ENCODE peak calls at places on chromosomes 1 and 21, in eight cellular contexts. U is left ventricle myocardium inferior, W is lung, E is ovary, S is BJ, R is IMR-90, C is fibroblast of lung, F is lower lobe of right lung. Q is an unnamed sample.

GRCh38 chr1:24578846-24579245 is 23.0 kb downstream of the NCMAP start:
- DNase-seq in E (no peak), S (no peak), W (no peak), F (no peak), U (no peak), R (no peak), C (no peak), Q (no peak)

GRCh38 chr1:240739139-240739538 is 127.2 kb upstream of the GREM2 start:
- DNase-seq in C (peak; percentile 60), R (no peak), U (no peak), S (no peak), W (no peak), F (no peak), E (no peak), Q (no peak)

GRCh38 chr1:57007948-57008347 is 42.1 kb upstream of the C8B start:
- DNase-seq in F (no peak), W (no peak), U (no peak), S (no peak), R (no peak), C (no peak), E (no peak), Q (no peak)

GRCh38 chr1:8267307-8267706 is 50.6 kb upstream of the SLC45A1 start:
- DNase-seq in S (no peak), C (no peak), F (no peak), E (no peak), U (no peak), W (no peak), R (no peak), Q (no peak)

GRCh38 chr1:219563568-219563967 is 49.3 kb downstream of the ZC3H11B start:
- DNase-seq in U (no peak), R (no peak), W (no peak), E (no peak), S (no peak), C (no peak), F (no peak), Q (no peak)

GRCh38 chr1:235415008-235415904 is 48.0 kb downstream of the TBCE start:
- DNase-seq in F (peak; percentile 73), E (peak; percentile 54), C (peak; percentile 71), R (peak; percentile 85), W (peak; percentile 64), S (no peak), U (peak; percentile 42), Q (peak; percentile 37)

GRCh38 chr1:67970088-67970487 is 80.3 kb downstream of the DIRAS3 start:
- DNase-seq in S (peak; percentile 59), E (no peak), F (no peak), U (no peak), R (peak; percentile 90), C (peak; percentile 96), W (no peak), Q (no peak)

GRCh38 chr1:224513787-224514209 is 79.2 kb upstream of the WDR26 start:
- DNase-seq in E (peak; percentile 89), S (no peak), F (peak; percentile 85), C (peak; percentile 65), R (peak; percentile 74), W (peak; percentile 88), U (peak; percentile 82), Q (peak; percentile 85)

DNA sequence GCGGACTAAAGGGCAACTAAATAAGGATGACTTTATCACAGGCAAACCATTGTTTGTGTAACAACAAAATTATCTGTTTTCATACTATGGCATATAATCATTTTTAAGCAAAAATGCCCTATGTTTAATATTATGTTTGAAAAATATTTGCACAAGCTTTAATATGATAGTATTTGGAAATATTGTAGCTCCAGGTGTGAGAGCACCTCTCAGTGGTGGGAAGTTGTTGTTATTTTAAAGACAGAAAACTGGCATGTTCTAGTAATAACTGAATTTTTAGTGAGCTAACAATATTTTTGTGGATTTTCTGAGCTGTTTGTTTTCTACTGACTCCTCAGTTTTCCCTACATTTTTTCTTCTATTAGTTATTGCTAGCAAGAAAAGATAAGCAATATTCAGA is 578.8 kb downstream of the KCNT2 start:
- DNase-seq in U (no peak), W (no peak), C (no peak), E (no peak), F (no peak), S (no peak), R (no peak), Q (no peak)
- TF ChIP-seq CTCF in U (no peak), W (no peak), C (no peak), E (no peak), F (no peak), S (no peak), R (no peak), Q (no peak)

GRCh38 chr1:189149547-189150375 is 1327.9 kb downstream of the BRINP3 start:
- DNase-seq in U (no peak), S (no peak), R (no peak), C (no peak), W (no peak), E (no peak), F (no peak), Q (no peak)
- TF ChIP-seq CTCF in U (no peak), S (no peak), R (no peak), C (no peak), W (no peak), E (no peak), F (no peak), Q (no peak)

GRCh38 chr1:85330711-85331290 is 54.4 kb upstream of the BCL10 start:
- DNase-seq in S (peak; percentile 99), R (peak; percentile 99), U (peak; percentile 34), W (peak; percentile 65), F (no peak), C (peak; percentile 99), E (no peak), Q (peak; percentile 82)
- TF ChIP-seq CTCF in S (no peak), R (no peak), U (no peak), W (no peak), F (no peak), C (peak; percentile 10), E (no peak), Q (no peak)

DNA sequence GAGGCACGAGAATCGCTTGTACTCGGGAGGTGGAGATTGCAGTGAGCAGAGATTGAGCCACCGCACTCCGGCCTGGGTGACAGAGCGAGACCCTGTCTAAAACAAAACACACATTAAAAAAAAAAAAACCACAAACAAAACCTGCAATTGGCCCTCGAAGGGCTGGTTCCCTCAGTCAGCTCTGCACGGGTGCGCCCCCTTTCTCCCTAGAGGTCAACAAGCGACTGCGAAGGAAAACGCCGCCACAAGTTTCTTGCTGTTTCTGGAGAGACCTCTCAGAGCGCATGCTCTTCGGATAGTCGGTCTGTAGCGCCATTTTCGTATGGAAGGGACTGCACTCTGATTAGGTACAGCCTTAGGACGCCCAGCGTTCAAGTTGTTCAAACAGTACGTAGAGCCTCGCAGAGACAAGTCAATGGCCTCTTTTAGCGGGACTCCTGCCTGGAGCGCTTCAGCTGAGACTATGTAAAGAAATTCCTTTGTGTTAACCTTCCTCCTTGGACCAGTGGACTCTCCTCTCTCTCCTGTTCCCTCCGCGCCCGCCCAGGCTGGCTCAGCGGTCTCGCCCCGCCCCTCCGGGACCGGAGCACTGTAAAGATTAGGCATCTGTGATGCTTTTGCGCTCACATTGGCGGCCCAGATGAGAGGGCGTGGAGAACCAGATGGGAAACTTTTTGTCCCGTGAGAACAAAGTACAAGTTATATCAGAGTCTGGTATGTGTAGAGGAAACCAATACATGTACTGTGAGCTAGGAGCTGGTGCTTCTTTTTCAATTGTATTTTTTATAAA is 1.0 kb upstream of the CDC14A start:
- DNase-seq in E (peak; percentile 83), W (peak; percentile 83), F (peak; percentile 87), C (peak; percentile 91), S (peak; percentile 50), U (peak; percentile 88), R (peak; percentile 84), Q (peak; percentile 86)
- TF ChIP-seq CTCF in E (no peak), W (peak; percentile 11), F (peak; percentile 39), C (no peak), S (peak; percentile 32), U (peak; percentile 47), R (no peak), Q (peak; percentile 40)

GRCh38 chr1:79617777-79618176 is 611.2 kb upstream of the ADGRL4 start:
- DNase-seq in W (no peak), U (no peak), E (no peak), F (no peak), R (no peak), C (no peak), S (no peak), Q (no peak)
- TF ChIP-seq CTCF in W (no peak), U (peak; percentile 14), E (no peak), F (no peak), R (peak; percentile 2), C (peak; percentile 48), S (peak; percentile 31), Q (no peak)

GRCh38 chr21:17679002-17679600 is 66.4 kb upstream of the BTG3 start:
- DNase-seq in C (peak; percentile 65), R (peak; percentile 71), F (no peak), U (no peak), W (no peak), E (no peak), S (peak; percentile 16), Q (no peak)
- TF ChIP-seq CTCF in C (peak; percentile 76), R (peak; percentile 90), F (peak; percentile 78), U (peak; percentile 91), W (peak; percentile 85), E (peak; percentile 64), S (peak; percentile 74), Q (peak; percentile 87)

DNA sequence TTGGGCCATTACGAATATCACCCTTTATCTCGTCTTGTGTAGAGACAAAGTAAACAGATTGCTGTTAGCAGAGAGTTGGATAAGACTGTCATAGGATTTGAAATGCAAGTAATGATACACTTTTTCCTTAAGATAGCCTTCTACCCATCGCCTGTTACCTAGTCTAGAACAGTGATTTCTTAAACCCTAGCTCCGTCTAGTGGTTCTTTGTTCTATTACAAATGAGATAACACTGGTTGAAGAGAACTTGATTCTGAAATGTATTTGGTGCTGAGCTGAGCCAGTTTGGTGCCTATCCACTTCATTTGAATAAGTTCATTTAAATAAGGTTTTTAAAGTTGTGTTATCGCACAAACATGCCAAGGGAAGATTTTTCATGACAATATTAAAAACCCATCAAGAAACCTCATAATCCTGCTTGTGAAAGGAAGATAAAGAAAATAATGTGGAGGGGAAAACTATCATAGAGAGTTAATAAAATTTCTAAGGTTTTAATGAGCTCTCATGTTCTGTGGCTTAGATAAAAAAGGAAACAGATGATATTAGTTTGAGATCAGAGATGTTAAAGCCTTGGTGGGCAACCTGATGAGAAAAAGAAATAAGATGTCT is 1.5 kb upstream of the KCNH1 start:
- DNase-seq in E (no peak), R (peak; percentile 70), C (peak; percentile 62), S (peak; percentile 27), U (no peak), F (no peak), W (no peak), Q (no peak)
- TF ChIP-seq CTCF in E (peak; percentile 21), R (peak; percentile 75), C (peak; percentile 77), S (peak; percentile 75), U (peak; percentile 69), F (peak; percentile 45), W (peak; percentile 6), Q (peak; percentile 48)